ENCODE peak calls at places on chromosomes 11 and 22, in six cellular contexts. P is heart left ventricle, N is cardiac fibroblast, V is OCI-LY7, D is epithelial cell of esophagus, W is astrocyte of the spinal cord. I is an unnamed sample.

GRCh38 chr11:43360361-43361032 is 1.8 kb downstream of the TTC17 start:
- DNase-seq in P (no peak), N (peak), V (peak), D (peak), W (no peak), I (no peak)

GRCh38 chr11:75773595-75774353 is 5.2 kb downstream of the DGAT2 start:
- DNase-seq in P (no peak), N (no peak), V (peak), D (peak), W (no peak), I (peak)

GRCh38 chr22:17926516-17926915 is 97.8 kb downstream of the MICAL3 start:
- DNase-seq in P (no peak), N (no peak), V (no peak), D (no peak), W (no peak), I (no peak)

GRCh38 chr22:49763696-49764095 is 64.0 kb downstream of the BRD1 start:
- DNase-seq in P (peak), N (no peak), V (no peak), D (no peak), W (no peak), I (no peak)

GRCh38 chr11:66070604-66071325 is 693 bp downstream of the PACS1 start:
- DNase-seq in P (peak), N (peak), V (no peak), D (peak), W (peak), I (peak)

GRCh38 chr11:10318527-10318802 is 13.6 kb downstream of the ADM start:
- DNase-seq in P (no peak), N (no peak), V (peak), D (no peak), W (no peak), I (no peak)

GRCh38 chr11:106446961-106447360 is 369.5 kb downstream of the AASDHPPT start:
- DNase-seq in P (no peak), N (no peak), V (no peak), D (no peak), W (no peak), I (no peak)

GRCh38 chr11:2331404-2331803 is 29.6 kb downstream of the TSPAN32 start:
- DNase-seq in P (no peak), N (no peak), V (no peak), D (no peak), W (no peak), I (no peak)

GRCh38 chr11:7657306-7658025 is 15.8 kb downstream of the CYB5R2 start:
- DNase-seq in P (no peak), N (peak), V (no peak), D (peak), W (peak), I (no peak)

GRCh38 chr11:70233511-70233919 is 30.4 kb downstream of the FADD start:
- DNase-seq in P (no peak), N (peak), V (no peak), D (peak), W (peak), I (no peak)

GRCh38 chr11:129726179-129726578 is 89.5 kb upstream of the TMEM45B start:
- DNase-seq in P (no peak), N (no peak), V (no peak), D (no peak), W (no peak), I (no peak)

GRCh38 chr11:117072517-117073218 is 25.6 kb downstream of the SIK3 start:
- DNase-seq in P (no peak), N (peak), V (no peak), D (peak), W (peak), I (no peak)

GRCh38 chr11:130383363-130384168 is 44.8 kb downstream of the ADAMTS8 start:
- DNase-seq in P (no peak), N (peak), V (no peak), D (no peak), W (peak), I (no peak)

GRCh38 chr11:83617671-83618070 is 331.5 kb upstream of the CCDC90B start:
- DNase-seq in P (no peak), N (no peak), V (no peak), D (no peak), W (no peak), I (no peak)

GRCh38 chr11:67032830-67033555 is 10.1 kb downstream of the SYT12 start:
- DNase-seq in P (no peak), N (peak), V (no peak), D (peak), W (peak), I (no peak)

GRCh38 chr22:46788426-46789168 is 26.1 kb downstream of the TBC1D22A start:
- DNase-seq in P (no peak), N (no peak), V (no peak), D (no peak), W (no peak), I (no peak)

GRCh38 chr11:117083011-117083940 is 15.0 kb downstream of the SIK3 start:
- DNase-seq in P (no peak), N (no peak), V (no peak), D (no peak), W (no peak), I (no peak)

GRCh38 chr11:110613526-110613925 is 98.7 kb downstream of the ARHGAP20 start:
- DNase-seq in P (no peak), N (peak), V (no peak), D (no peak), W (no peak), I (no peak)

GRCh38 chr11:73982595-73982989 is at the start of gene UCP2:
- DNase-seq in P (peak), N (no peak), V (peak), D (peak), W (no peak), I (peak)

GRCh38 chr11:7612661-7613393 is 60.5 kb downstream of the CYB5R2 start:
- DNase-seq in P (no peak), N (peak), V (no peak), D (peak), W (no peak), I (no peak)

GRCh38 chr11:100876826-100877545 is 189.9 kb downstream of the ARHGAP42 start:
- DNase-seq in P (no peak), N (peak), V (no peak), D (peak), W (peak), I (no peak)

GRCh38 chr11:19374189-19374588 is 133.4 kb upstream of the E2F8 start:
- DNase-seq in P (no peak), N (peak), V (no peak), D (peak), W (peak), I (no peak)

GRCh38 chr11:6095798-6096197 is 11.7 kb upstream of the OR56B4 start:
- DNase-seq in P (no peak), N (no peak), V (peak), D (no peak), W (no peak), I (no peak)

GRCh38 chr11:47558695-47559094 is 5.8 kb upstream of the CELF1 start:
- DNase-seq in P (no peak), N (no peak), V (no peak), D (no peak), W (no peak), I (no peak)

GRCh38 chr11:79100093-79100704 is 340.6 kb downstream of the TENM4 start:
- DNase-seq in P (no peak), N (peak), V (peak), D (peak), W (peak), I (no peak)

GRCh38 chr11:32334822-32335221 is 100.5 kb downstream of the WT1 start:
- DNase-seq in P (no peak), N (peak), V (no peak), D (peak), W (no peak), I (no peak)

GRCh38 chr11:131079036-131079435 is 162.8 kb upstream of the SNX19 start:
- DNase-seq in P (no peak), N (no peak), V (no peak), D (peak), W (no peak), I (no peak)

GRCh38 chr11:65853249-65853979 is 4.6 kb downstream of the CFL1 start:
- DNase-seq in P (no peak), N (no peak), V (no peak), D (no peak), W (no peak), I (no peak)

GRCh38 chr22:33923660-33924246 is 3.5 kb upstream of the LARGE1 start:
- DNase-seq in P (no peak), N (peak), V (peak), D (peak), W (peak), I (no peak)

GRCh38 chr22:42970029-42970428 is 44.9 kb downstream of the PACSIN2 start:
- DNase-seq in P (no peak), N (no peak), V (no peak), D (peak), W (no peak), I (no peak)

GRCh38 chr22:19608114-19608494 is 83.9 kb upstream of the CLDN5 start:
- DNase-seq in P (no peak), N (no peak), V (no peak), D (no peak), W (no peak), I (no peak)

GRCh38 chr11:101618691-101619090 is 34.9 kb upstream of the TRPC6 start:
- DNase-seq in P (no peak), N (peak), V (no peak), D (peak), W (peak), I (no peak)

GRCh38 chr11:106086135-106086534 is 8.7 kb downstream of the AASDHPPT start:
- DNase-seq in P (no peak), N (no peak), V (no peak), D (no peak), W (no peak), I (no peak)

GRCh38 chr11:73189315-73189714 is 28.8 kb upstream of the P2RY2 start:
- DNase-seq in P (no peak), N (no peak), V (peak), D (no peak), W (no peak), I (peak)

GRCh38 chr11:12377824-12378593 is 638 bp downstream of the PARVA start:
- DNase-seq in P (peak), N (peak), V (no peak), D (peak), W (peak), I (no peak)

GRCh38 chr11:111571829-111572501 is 30.3 kb upstream of the SIK2 start:
- DNase-seq in P (no peak), N (no peak), V (no peak), D (no peak), W (no peak), I (no peak)

GRCh38 chr11:44596541-44597276 is 31.2 kb downstream of the CD82 start:
- DNase-seq in P (no peak), N (no peak), V (peak), D (no peak), W (no peak), I (peak)

GRCh38 chr22:30354644-30355043 is 2.0 kb downstream of the SF3A1 start:
- DNase-seq in P (no peak), N (no peak), V (no peak), D (peak), W (no peak), I (no peak)
- H3K4me3 ChIP-seq in P (peak), N (no peak), V (no peak), D (no peak), W (no peak), I (peak)

DNA sequence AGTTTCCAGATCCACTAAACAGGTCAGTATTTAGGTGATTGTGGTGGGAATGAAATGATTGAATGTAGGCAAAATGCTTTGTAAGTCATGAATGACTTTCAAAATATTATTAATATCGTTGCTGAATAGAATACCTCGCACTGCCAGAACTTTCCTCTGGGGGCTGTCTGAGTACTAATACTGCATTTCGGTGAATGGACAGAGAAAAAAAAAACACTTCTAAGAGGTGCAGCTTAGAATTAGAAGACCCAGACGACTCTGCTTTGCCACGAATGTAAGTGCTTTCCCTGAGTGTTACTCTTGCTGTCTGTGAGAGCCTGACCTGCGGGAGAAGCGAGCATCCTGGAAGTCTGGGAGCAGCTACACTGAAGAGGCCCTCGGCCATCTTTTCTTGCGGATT is 95.0 kb downstream of the SCN3B start:
- DNase-seq in P (no peak), N (peak), V (no peak), D (no peak), W (peak), I (no peak)
- TF ChIP-seq CTCF in P (no peak), N (peak), V (no peak), D (no peak), W (peak), I (no peak)

DNA sequence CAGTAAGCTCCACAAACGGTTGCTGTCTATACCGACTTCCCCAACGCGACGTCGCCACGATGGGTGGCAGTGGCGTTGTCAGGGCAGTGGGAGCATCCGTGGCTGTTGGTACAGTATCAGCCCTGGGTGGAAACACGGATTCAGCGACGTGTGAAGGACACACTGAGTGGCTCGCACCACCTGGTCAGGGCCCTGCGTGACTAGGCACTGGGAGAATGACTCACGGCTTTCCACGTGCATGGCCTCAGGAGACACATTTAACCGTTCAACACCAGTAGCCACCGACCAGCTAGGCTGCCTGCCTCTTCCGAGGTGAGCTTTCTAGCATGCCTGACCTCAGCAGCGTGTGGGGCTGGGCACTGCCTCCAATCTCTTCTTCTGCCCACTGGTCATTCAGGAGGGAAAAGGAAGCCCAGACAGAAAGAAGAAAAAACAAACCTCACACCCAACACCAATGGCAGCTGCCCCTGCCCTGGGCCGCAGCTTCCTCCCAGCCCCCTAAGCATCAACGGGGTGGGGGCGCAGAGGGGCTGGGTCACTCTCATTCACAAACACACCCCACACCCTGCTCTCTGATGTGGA is 59.0 kb downstream of the MYH9 start:
- DNase-seq in P (no peak), N (peak), V (peak), D (peak), W (peak), I (peak)
- H3K4me3 ChIP-seq in P (no peak), N (no peak), V (no peak), D (peak), W (no peak), I (no peak)

GRCh38 chr11:114213622-114214021 is 82.6 kb upstream of the NNMT start:
- DNase-seq in P (no peak), N (no peak), V (no peak), D (no peak), W (no peak), I (no peak)

GRCh38 chr11:114208371-114208770 is 87.8 kb upstream of the NNMT start:
- DNase-seq in P (no peak), N (peak), V (no peak), D (peak), W (no peak), I (no peak)

GRCh38 chr11:114209904-114210303 is 86.3 kb upstream of the NNMT start:
- DNase-seq in P (no peak), N (no peak), V (no peak), D (no peak), W (no peak), I (no peak)

GRCh38 chr11:114209343-114209742 is 86.9 kb upstream of the NNMT start:
- DNase-seq in P (no peak), N (no peak), V (no peak), D (no peak), W (no peak), I (no peak)

GRCh38 chr11:114211444-114212122 is 84.6 kb upstream of the NNMT start:
- DNase-seq in P (no peak), N (no peak), V (no peak), D (no peak), W (no peak), I (no peak)
- TF ChIP-seq CTCF in P (no peak), N (no peak), V (no peak), D (no peak), W (no peak), I (no peak)

GRCh38 chr11:63910605-63911195 is 6.3 kb downstream of the RCOR2 start:
- DNase-seq in P (no peak), N (no peak), V (no peak), D (no peak), W (no peak), I (no peak)
- H3K4me3 ChIP-seq in P (no peak), N (no peak), V (no peak), D (no peak), W (no peak), I (no peak)

GRCh38 chr11:71425851-71426250 is 22.3 kb downstream of the DHCR7 start:
- DNase-seq in P (no peak), N (no peak), V (peak), D (peak), W (no peak), I (no peak)

GRCh38 chr11:71423181-71423790 is 24.9 kb downstream of the DHCR7 start:
- DNase-seq in P (no peak), N (no peak), V (peak), D (no peak), W (no peak), I (no peak)

GRCh38 chr11:71425409-71425808 is 22.8 kb downstream of the DHCR7 start:
- DNase-seq in P (no peak), N (no peak), V (peak), D (no peak), W (no peak), I (no peak)

GRCh38 chr11:71428861-71429435 is 19.2 kb downstream of the DHCR7 start:
- DNase-seq in P (no peak), N (no peak), V (no peak), D (no peak), W (no peak), I (no peak)

GRCh38 chr11:71426413-71426812 is 21.8 kb downstream of the DHCR7 start:
- DNase-seq in P (no peak), N (peak), V (no peak), D (no peak), W (no peak), I (no peak)
- TF ChIP-seq CTCF in P (no peak), N (no peak), V (no peak), D (no peak), W (no peak), I (no peak)

I was measured in GM06990.